ENCODE peak calls at places on chromosomes 7 and 10, in ten cellular contexts. One of them, this sample, is unnamed.

GRCh38 chr10:49324711-49325110 is 25.7 kb downstream of the C10orf71 start:
- DNase-seq in stimulated activated CD4-positive, alpha-beta T cell treated with anti-CD3 and anti-CD28 coated beads, TNF-alpha, amount 100 ng/mL, for 4 hours: no peak
- DNase-seq in activated B cell treated with CpG ODN at 0.5 μM for 24 hours: no peak
- DNase-seq in adipocyte: no peak
- DNase-seq in left ventricle myocardium superior: no peak
- DNase-seq in PC-3: peak
- DNase-seq in posterior cingulate gyrus: no peak
- DNase-seq in GM12892: no peak
- DNase-seq in frontal cortex: no peak
- DNase-seq in T-cell: no peak
- DNase-seq in this sample: no peak

GRCh38 chr7:128938524-128939074 is 872 bp downstream of the IRF5 start:
- DNase-seq in activated B cell treated with CpG ODN at 0.5 μM for 24 hours: peak
- DNase-seq in frontal cortex: no peak
- DNase-seq in PC-3: no peak
- DNase-seq in posterior cingulate gyrus: peak
- DNase-seq in stimulated activated CD4-positive, alpha-beta T cell treated with anti-CD3 and anti-CD28 coated beads, TNF-alpha, amount 100 ng/mL, for 4 hours: no peak
- DNase-seq in GM12892: peak
- DNase-seq in left ventricle myocardium superior: peak
- DNase-seq in T-cell: no peak
- DNase-seq in adipocyte: peak
- DNase-seq in this sample: no peak

GRCh38 chr7:102890292-102890970 is 22.4 kb upstream of the LRRC17 start:
- DNase-seq in left ventricle myocardium superior: no peak
- DNase-seq in PC-3: peak
- DNase-seq in frontal cortex: no peak
- DNase-seq in posterior cingulate gyrus: peak
- DNase-seq in adipocyte: no peak
- DNase-seq in activated B cell treated with CpG ODN at 0.5 μM for 24 hours: no peak
- DNase-seq in stimulated activated CD4-positive, alpha-beta T cell treated with anti-CD3 and anti-CD28 coated beads, TNF-alpha, amount 100 ng/mL, for 4 hours: no peak
- DNase-seq in T-cell: no peak
- DNase-seq in GM12892: no peak
- DNase-seq in this sample: no peak

GRCh38 chr10:132862485-132863420 is 76.8 kb upstream of the NKX6-2 start:
- DNase-seq in activated B cell treated with CpG ODN at 0.5 μM for 24 hours: peak
- DNase-seq in posterior cingulate gyrus: peak
- DNase-seq in adipocyte: no peak
- DNase-seq in T-cell: peak
- DNase-seq in GM12892: no peak
- DNase-seq in PC-3: no peak
- DNase-seq in frontal cortex: no peak
- DNase-seq in stimulated activated CD4-positive, alpha-beta T cell treated with anti-CD3 and anti-CD28 coated beads, TNF-alpha, amount 100 ng/mL, for 4 hours: no peak
- DNase-seq in left ventricle myocardium superior: peak
- DNase-seq in this sample: no peak

GRCh38 chr7:28782362-28782761 is 175.8 kb downstream of the TRIL start:
- DNase-seq in left ventricle myocardium superior: no peak
- DNase-seq in PC-3: no peak
- DNase-seq in adipocyte: no peak
- DNase-seq in stimulated activated CD4-positive, alpha-beta T cell treated with anti-CD3 and anti-CD28 coated beads, TNF-alpha, amount 100 ng/mL, for 4 hours: no peak
- DNase-seq in frontal cortex: no peak
- DNase-seq in T-cell: no peak
- DNase-seq in activated B cell treated with CpG ODN at 0.5 μM for 24 hours: no peak
- DNase-seq in GM12892: no peak
- DNase-seq in posterior cingulate gyrus: no peak
- DNase-seq in this sample: no peak

GRCh38 chr10:7351905-7352304 is 58.9 kb downstream of the SFMBT2 start:
- DNase-seq in adipocyte: no peak
- DNase-seq in stimulated activated CD4-positive, alpha-beta T cell treated with anti-CD3 and anti-CD28 coated beads, TNF-alpha, amount 100 ng/mL, for 4 hours: no peak
- DNase-seq in activated B cell treated with CpG ODN at 0.5 μM for 24 hours: no peak
- DNase-seq in posterior cingulate gyrus: no peak
- DNase-seq in left ventricle myocardium superior: no peak
- DNase-seq in frontal cortex: no peak
- DNase-seq in GM12892: no peak
- DNase-seq in T-cell: no peak
- DNase-seq in PC-3: peak
- DNase-seq in this sample: no peak

GRCh38 chr7:105652359-105652993 is 71.2 kb upstream of the EFCAB10 start:
- DNase-seq in PC-3: peak
- DNase-seq in frontal cortex: peak
- DNase-seq in activated B cell treated with CpG ODN at 0.5 μM for 24 hours: peak
- DNase-seq in adipocyte: peak
- DNase-seq in left ventricle myocardium superior: peak
- DNase-seq in posterior cingulate gyrus: peak
- DNase-seq in stimulated activated CD4-positive, alpha-beta T cell treated with anti-CD3 and anti-CD28 coated beads, TNF-alpha, amount 100 ng/mL, for 4 hours: peak
- DNase-seq in GM12892: peak
- DNase-seq in T-cell: peak
- DNase-seq in this sample: peak

GRCh38 chr10:68095176-68095575 is 14.1 kb upstream of the MYPN start:
- DNase-seq in stimulated activated CD4-positive, alpha-beta T cell treated with anti-CD3 and anti-CD28 coated beads, TNF-alpha, amount 100 ng/mL, for 4 hours: no peak
- DNase-seq in adipocyte: peak
- DNase-seq in T-cell: no peak
- DNase-seq in left ventricle myocardium superior: no peak
- DNase-seq in GM12892: no peak
- DNase-seq in posterior cingulate gyrus: no peak
- DNase-seq in PC-3: peak
- DNase-seq in frontal cortex: no peak
- DNase-seq in activated B cell treated with CpG ODN at 0.5 μM for 24 hours: no peak
- DNase-seq in this sample: no peak

GRCh38 chr7:3218561-3219225 is 82.4 kb upstream of the SDK1 start:
- DNase-seq in activated B cell treated with CpG ODN at 0.5 μM for 24 hours: no peak
- DNase-seq in stimulated activated CD4-positive, alpha-beta T cell treated with anti-CD3 and anti-CD28 coated beads, TNF-alpha, amount 100 ng/mL, for 4 hours: no peak
- DNase-seq in T-cell: no peak
- DNase-seq in frontal cortex: no peak
- DNase-seq in left ventricle myocardium superior: no peak
- DNase-seq in posterior cingulate gyrus: no peak
- DNase-seq in PC-3: no peak
- DNase-seq in GM12892: no peak
- DNase-seq in adipocyte: no peak
- DNase-seq in this sample: no peak

GRCh38 chr10:123203393-123204126 is 49.4 kb downstream of the BUB3 start:
- DNase-seq in activated B cell treated with CpG ODN at 0.5 μM for 24 hours: no peak
- DNase-seq in T-cell: no peak
- DNase-seq in posterior cingulate gyrus: no peak
- DNase-seq in frontal cortex: no peak
- DNase-seq in adipocyte: no peak
- DNase-seq in GM12892: no peak
- DNase-seq in stimulated activated CD4-positive, alpha-beta T cell treated with anti-CD3 and anti-CD28 coated beads, TNF-alpha, amount 100 ng/mL, for 4 hours: no peak
- DNase-seq in left ventricle myocardium superior: no peak
- DNase-seq in PC-3: peak
- DNase-seq in this sample: no peak

GRCh38 chr7:16926861-16927260 is 45.1 kb upstream of the AGR3 start:
- DNase-seq in adipocyte: no peak
- DNase-seq in posterior cingulate gyrus: no peak
- DNase-seq in stimulated activated CD4-positive, alpha-beta T cell treated with anti-CD3 and anti-CD28 coated beads, TNF-alpha, amount 100 ng/mL, for 4 hours: no peak
- DNase-seq in GM12892: no peak
- DNase-seq in activated B cell treated with CpG ODN at 0.5 μM for 24 hours: no peak
- DNase-seq in frontal cortex: no peak
- DNase-seq in PC-3: peak
- DNase-seq in left ventricle myocardium superior: no peak
- DNase-seq in T-cell: no peak
- DNase-seq in this sample: no peak

GRCh38 chr10:58293989-58294388 is 25.0 kb downstream of the CISD1 start:
- DNase-seq in activated B cell treated with CpG ODN at 0.5 μM for 24 hours: no peak
- DNase-seq in posterior cingulate gyrus: no peak
- DNase-seq in adipocyte: no peak
- DNase-seq in frontal cortex: no peak
- DNase-seq in PC-3: no peak
- DNase-seq in T-cell: no peak
- DNase-seq in left ventricle myocardium superior: no peak
- DNase-seq in GM12892: no peak
- DNase-seq in stimulated activated CD4-positive, alpha-beta T cell treated with anti-CD3 and anti-CD28 coated beads, TNF-alpha, amount 100 ng/mL, for 4 hours: no peak
- DNase-seq in this sample: no peak

GRCh38 chr7:44143606-44144250 is 2.6 kb upstream of the MYL7 start:
- DNase-seq in posterior cingulate gyrus: no peak
- DNase-seq in activated B cell treated with CpG ODN at 0.5 μM for 24 hours: no peak
- DNase-seq in T-cell: no peak
- DNase-seq in left ventricle myocardium superior: no peak
- DNase-seq in adipocyte: peak
- DNase-seq in frontal cortex: no peak
- DNase-seq in PC-3: no peak
- DNase-seq in stimulated activated CD4-positive, alpha-beta T cell treated with anti-CD3 and anti-CD28 coated beads, TNF-alpha, amount 100 ng/mL, for 4 hours: no peak
- DNase-seq in GM12892: no peak
- DNase-seq in this sample: no peak

GRCh38 chr7:10418985-10419384 is 554.7 kb upstream of the PHF14 start:
- DNase-seq in stimulated activated CD4-positive, alpha-beta T cell treated with anti-CD3 and anti-CD28 coated beads, TNF-alpha, amount 100 ng/mL, for 4 hours: no peak
- DNase-seq in frontal cortex: no peak
- DNase-seq in posterior cingulate gyrus: no peak
- DNase-seq in activated B cell treated with CpG ODN at 0.5 μM for 24 hours: no peak
- DNase-seq in left ventricle myocardium superior: no peak
- DNase-seq in T-cell: no peak
- DNase-seq in adipocyte: no peak
- DNase-seq in PC-3: no peak
- DNase-seq in GM12892: no peak
- DNase-seq in this sample: no peak

GRCh38 chr10:95183451-95184230 is 10.4 kb upstream of the ACSM6 start:
- DNase-seq in activated B cell treated with CpG ODN at 0.5 μM for 24 hours: peak
- DNase-seq in GM12892: peak
- DNase-seq in PC-3: peak
- DNase-seq in T-cell: peak
- DNase-seq in posterior cingulate gyrus: peak
- DNase-seq in frontal cortex: peak
- DNase-seq in left ventricle myocardium superior: peak
- DNase-seq in stimulated activated CD4-positive, alpha-beta T cell treated with anti-CD3 and anti-CD28 coated beads, TNF-alpha, amount 100 ng/mL, for 4 hours: peak
- DNase-seq in adipocyte: peak
- DNase-seq in this sample: peak

GRCh38 chr10:47402681-47403301 is 18.7 kb upstream of the ZNF488 start:
- DNase-seq in left ventricle myocardium superior: peak
- DNase-seq in stimulated activated CD4-positive, alpha-beta T cell treated with anti-CD3 and anti-CD28 coated beads, TNF-alpha, amount 100 ng/mL, for 4 hours: no peak
- DNase-seq in GM12892: no peak
- DNase-seq in activated B cell treated with CpG ODN at 0.5 μM for 24 hours: no peak
- DNase-seq in frontal cortex: no peak
- DNase-seq in posterior cingulate gyrus: no peak
- DNase-seq in adipocyte: peak
- DNase-seq in PC-3: peak
- DNase-seq in T-cell: no peak
- DNase-seq in this sample: no peak

GRCh38 chr7:132387596-132387995 is 188.7 kb downstream of the PLXNA4 start:
- DNase-seq in activated B cell treated with CpG ODN at 0.5 μM for 24 hours: no peak
- DNase-seq in T-cell: no peak
- DNase-seq in PC-3: no peak
- DNase-seq in adipocyte: no peak
- DNase-seq in GM12892: no peak
- DNase-seq in posterior cingulate gyrus: no peak
- DNase-seq in stimulated activated CD4-positive, alpha-beta T cell treated with anti-CD3 and anti-CD28 coated beads, TNF-alpha, amount 100 ng/mL, for 4 hours: no peak
- DNase-seq in left ventricle myocardium superior: no peak
- DNase-seq in frontal cortex: no peak
- DNase-seq in this sample: no peak

GRCh38 chr10:22391605-22392004 is 46.3 kb downstream of the SPAG6 start:
- DNase-seq in posterior cingulate gyrus: no peak
- DNase-seq in stimulated activated CD4-positive, alpha-beta T cell treated with anti-CD3 and anti-CD28 coated beads, TNF-alpha, amount 100 ng/mL, for 4 hours: no peak
- DNase-seq in PC-3: no peak
- DNase-seq in left ventricle myocardium superior: no peak
- DNase-seq in activated B cell treated with CpG ODN at 0.5 μM for 24 hours: no peak
- DNase-seq in GM12892: no peak
- DNase-seq in T-cell: no peak
- DNase-seq in adipocyte: no peak
- DNase-seq in frontal cortex: no peak
- DNase-seq in this sample: no peak

GRCh38 chr7:50653997-50654425 is 88.8 kb upstream of the DDC start:
- DNase-seq in PC-3: no peak
- DNase-seq in adipocyte: no peak
- DNase-seq in GM12892: no peak
- DNase-seq in left ventricle myocardium superior: peak
- DNase-seq in T-cell: no peak
- DNase-seq in stimulated activated CD4-positive, alpha-beta T cell treated with anti-CD3 and anti-CD28 coated beads, TNF-alpha, amount 100 ng/mL, for 4 hours: no peak
- DNase-seq in frontal cortex: no peak
- DNase-seq in activated B cell treated with CpG ODN at 0.5 μM for 24 hours: no peak
- DNase-seq in posterior cingulate gyrus: no peak
- DNase-seq in this sample: no peak

GRCh38 chr7:17307033-17307432 is 8.6 kb downstream of the AHR start:
- DNase-seq in frontal cortex: no peak
- DNase-seq in PC-3: no peak
- DNase-seq in adipocyte: peak
- DNase-seq in GM12892: no peak
- DNase-seq in posterior cingulate gyrus: no peak
- DNase-seq in T-cell: no peak
- DNase-seq in stimulated activated CD4-positive, alpha-beta T cell treated with anti-CD3 and anti-CD28 coated beads, TNF-alpha, amount 100 ng/mL, for 4 hours: no peak
- DNase-seq in left ventricle myocardium superior: no peak
- DNase-seq in activated B cell treated with CpG ODN at 0.5 μM for 24 hours: no peak
- DNase-seq in this sample: no peak

GRCh38 chr7:147670759-147671158 is 919.8 kb upstream of the C7orf33 start:
- DNase-seq in adipocyte: no peak
- DNase-seq in stimulated activated CD4-positive, alpha-beta T cell treated with anti-CD3 and anti-CD28 coated beads, TNF-alpha, amount 100 ng/mL, for 4 hours: no peak
- DNase-seq in PC-3: no peak
- DNase-seq in activated B cell treated with CpG ODN at 0.5 μM for 24 hours: no peak
- DNase-seq in T-cell: no peak
- DNase-seq in frontal cortex: no peak
- DNase-seq in posterior cingulate gyrus: peak
- DNase-seq in left ventricle myocardium superior: no peak
- DNase-seq in GM12892: no peak
- DNase-seq in this sample: no peak

GRCh38 chr7:114481995-114482394 is 67.4 kb downstream of the FOXP2 start:
- DNase-seq in stimulated activated CD4-positive, alpha-beta T cell treated with anti-CD3 and anti-CD28 coated beads, TNF-alpha, amount 100 ng/mL, for 4 hours: no peak
- DNase-seq in activated B cell treated with CpG ODN at 0.5 μM for 24 hours: no peak
- DNase-seq in adipocyte: peak
- DNase-seq in frontal cortex: no peak
- DNase-seq in left ventricle myocardium superior: no peak
- DNase-seq in GM12892: no peak
- DNase-seq in posterior cingulate gyrus: no peak
- DNase-seq in PC-3: no peak
- DNase-seq in T-cell: no peak
- DNase-seq in this sample: no peak

GRCh38 chr10:103889121-103889720 is 28.8 kb downstream of the STN1 start:
- DNase-seq in posterior cingulate gyrus: no peak
- DNase-seq in GM12892: no peak
- DNase-seq in left ventricle myocardium superior: no peak
- DNase-seq in adipocyte: no peak
- DNase-seq in stimulated activated CD4-positive, alpha-beta T cell treated with anti-CD3 and anti-CD28 coated beads, TNF-alpha, amount 100 ng/mL, for 4 hours: no peak
- DNase-seq in activated B cell treated with CpG ODN at 0.5 μM for 24 hours: no peak
- DNase-seq in T-cell: no peak
- DNase-seq in PC-3: no peak
- DNase-seq in frontal cortex: no peak
- DNase-seq in this sample: no peak

This sample was measured in GM13976.